ENCODE peak calls at places on chromosomes 12 and 14, in five cellular contexts. P, S, E, G and J are unnamed samples.

GRCh38 chr12:66647034-66647691 is 31.7 kb downstream of the GRIP1 start:
- DNase-seq in E (peak), G (no peak), S (no peak), P (no peak), J (no peak)

GRCh38 chr12:58886474-58886873 is 33.8 kb downstream of the LRIG3 start:
- DNase-seq in S (no peak), E (no peak), P (no peak), G (no peak), J (no peak)

GRCh38 chr12:89781161-89781560 is 72.5 kb upstream of the ATP2B1 start:
- DNase-seq in S (no peak), G (no peak), E (no peak), P (no peak), J (no peak)

GRCh38 chr14:92510972-92511371 is 2.6 kb upstream of the RIN3 start:
- DNase-seq in E (no peak), S (no peak), P (no peak), G (no peak), J (no peak)

GRCh38 chr12:18257251-18257650 is 4.1 kb upstream of the PIK3C2G start:
- DNase-seq in P (no peak), G (no peak), E (no peak), S (no peak), J (no peak)

GRCh38 chr12:52577316-52577715 is 3.7 kb upstream of the KRT74 start:
- DNase-seq in G (no peak), E (no peak), P (no peak), S (no peak), J (no peak)

GRCh38 chr14:36069535-36069900 is 107.0 kb downstream of the PTCSC3 start:
- DNase-seq in P (peak), S (no peak), E (peak), G (no peak), J (peak)

GRCh38 chr12:95653761-95654546 is 102.7 kb upstream of the USP44 start:
- DNase-seq in G (no peak), P (no peak), S (no peak), E (peak), J (no peak)

GRCh38 chr12:7374423-7375144 is 69.4 kb downstream of the CD163L1 start:
- DNase-seq in G (peak), S (peak), E (peak), P (peak), J (peak)

GRCh38 chr12:52611080-52611468 is 7.3 kb downstream of the KRT73 start:
- DNase-seq in P (no peak), G (no peak), S (no peak), E (no peak), J (no peak)

GRCh38 chr12:72134934-72135333 is 137.2 kb upstream of the TRHDE start:
- DNase-seq in G (no peak), S (no peak), E (no peak), P (no peak), J (no peak)

GRCh38 chr12:100987552-100988277 is 193.1 kb downstream of the ANO4 start:
- DNase-seq in S (no peak), E (peak), P (peak), G (no peak), J (peak)

GRCh38 chr12:18975933-18976332 is 153.6 kb upstream of the PLEKHA5 start:
- DNase-seq in E (no peak), S (no peak), G (no peak), P (no peak), J (no peak)

GRCh38 chr12:103114296-103115055 is 157.0 kb downstream of the ASCL1 start:
- DNase-seq in S (no peak), E (no peak), G (no peak), P (peak), J (peak)

GRCh38 chr12:1848741-1849140 is 28.4 kb downstream of the LRTM2 start:
- DNase-seq in S (no peak), E (no peak), G (no peak), P (no peak), J (no peak)

GRCh38 chr14:54805521-54806322 is 96.9 kb downstream of the GCH1 start:
- DNase-seq in G (peak), S (peak), E (peak), P (peak), J (peak)

GRCh38 chr14:70635971-70636595 is 5.6 kb upstream of the TTC9 start:
- DNase-seq in S (no peak), E (no peak), P (no peak), G (no peak), J (no peak)

GRCh38 chr12:54390176-54390667 is 5.7 kb upstream of the ZNF385A start:
- DNase-seq in P (no peak), G (no peak), S (peak), E (no peak), J (no peak)

GRCh38 chr12:22042981-22043669 is 2.9 kb upstream of the CMAS start:
- DNase-seq in S (no peak), P (no peak), E (peak), G (no peak), J (no peak)

GRCh38 chr12:27460471-27460978 is 14.0 kb downstream of the SMCO2 start:
- DNase-seq in S (no peak), E (peak), P (no peak), G (peak), J (no peak)

GRCh38 chr12:107079172-107080011 is 14.0 kb downstream of the CRY1 start:
- DNase-seq in G (no peak), P (no peak), S (no peak), E (peak), J (no peak)

GRCh38 chr14:64920465-64920864 is 6.2 kb downstream of the CHURC1 start:
- DNase-seq in E (no peak), S (no peak), P (no peak), G (no peak), J (no peak)

GRCh38 chr12:111222027-111222414 is 146.9 kb downstream of the PHETA1 start:
- DNase-seq in E (no peak), S (no peak), P (no peak), G (no peak), J (no peak)

GRCh38 chr12:53101266-53101665 is 2.0 kb upstream of the SOAT2 start:
- DNase-seq in E (no peak), G (no peak), S (no peak), P (no peak), J (no peak)

GRCh38 chr12:43407816-43408645 is 144.0 kb downstream of the ADAMTS20 start:
- DNase-seq in E (no peak), G (no peak), S (no peak), P (peak), J (peak)

GRCh38 chr12:2998789-2999264 is 39.6 kb downstream of the TEAD4 start:
- DNase-seq in E (peak), S (peak), P (no peak), G (no peak), J (no peak)

GRCh38 chr12:103397536-103397935 is 98.2 kb downstream of the C12orf42 start:
- DNase-seq in E (no peak), G (no peak), P (no peak), S (no peak), J (no peak)

GRCh38 chr12:65556676-65557424 is 267.4 kb upstream of the HMGA2 start:
- DNase-seq in S (peak), E (peak), P (peak), G (peak), J (peak)

GRCh38 chr14:30708157-30708556 is 86.0 kb downstream of the SCFD1 start:
- DNase-seq in S (no peak), P (no peak), E (no peak), G (no peak), J (no peak)

GRCh38 chr12:131604146-131604844 is 106.6 kb upstream of the SFSWAP start:
- DNase-seq in S (peak), P (peak), G (no peak), E (no peak), J (peak)

GRCh38 chr12:75389706-75390105 is 1.2 kb upstream of the GLIPR1L2 start:
- DNase-seq in S (no peak), G (no peak), E (peak), P (peak), J (no peak)

GRCh38 chr14:101236496-101237240 is 324.6 kb upstream of the DIO3 start:
- DNase-seq in E (no peak), P (no peak), G (no peak), S (no peak), J (no peak)